ENCODE peak calls at places on chromosome 21, in seven cellular contexts. One of them, this sample, is unnamed.

GRCh38 chr21:42565206-42565810 is 51.7 kb downstream of the SLC37A1 start:
- DNase-seq in brain microvascular endothelial cell: no peak
- DNase-seq in H1: no peak
- DNase-seq in pancreas: peak
- DNase-seq in K562: no peak
- DNase-seq in CD8-positive, alpha-beta T cell: no peak
- DNase-seq in sigmoid colon: peak
- DNase-seq in this sample: peak

GRCh38 chr21:17690078-17690494 is 77.4 kb upstream of the BTG3 start:
- DNase-seq in brain microvascular endothelial cell: no peak
- DNase-seq in H1: no peak
- DNase-seq in pancreas: no peak
- DNase-seq in K562: no peak
- DNase-seq in CD8-positive, alpha-beta T cell: no peak
- DNase-seq in sigmoid colon: no peak
- DNase-seq in this sample: no peak

GRCh38 chr21:25997788-25998611 is 172.6 kb downstream of the APP start:
- DNase-seq in brain microvascular endothelial cell: no peak
- DNase-seq in H1: peak
- DNase-seq in pancreas: no peak
- DNase-seq in K562: no peak
- DNase-seq in CD8-positive, alpha-beta T cell: no peak
- DNase-seq in sigmoid colon: no peak
- DNase-seq in this sample: no peak

GRCh38 chr21:31460985-31461384 is 116.9 kb upstream of the TIAM1 start:
- DNase-seq in brain microvascular endothelial cell: no peak
- DNase-seq in H1: no peak
- DNase-seq in pancreas: no peak
- DNase-seq in K562: no peak
- DNase-seq in CD8-positive, alpha-beta T cell: peak
- DNase-seq in sigmoid colon: no peak
- DNase-seq in this sample: no peak

GRCh38 chr21:15250384-15250783 is 185.6 kb upstream of the NRIP1 start:
- DNase-seq in brain microvascular endothelial cell: no peak
- DNase-seq in H1: no peak
- DNase-seq in pancreas: no peak
- DNase-seq in K562: no peak
- DNase-seq in CD8-positive, alpha-beta T cell: no peak
- DNase-seq in sigmoid colon: no peak
- DNase-seq in this sample: no peak

GRCh38 chr21:29258626-29259335 is 39.9 kb upstream of the BACH1 start:
- DNase-seq in brain microvascular endothelial cell: peak
- DNase-seq in H1: no peak
- DNase-seq in pancreas: no peak
- DNase-seq in K562: no peak
- DNase-seq in CD8-positive, alpha-beta T cell: no peak
- DNase-seq in sigmoid colon: no peak
- DNase-seq in this sample: no peak

GRCh38 chr21:27513016-27513415 is 546.1 kb upstream of the ADAMTS5 start:
- DNase-seq in brain microvascular endothelial cell: peak
- DNase-seq in H1: no peak
- DNase-seq in pancreas: no peak
- DNase-seq in K562: no peak
- DNase-seq in CD8-positive, alpha-beta T cell: no peak
- DNase-seq in sigmoid colon: no peak
- DNase-seq in this sample: no peak

GRCh38 chr21:28793043-28793442 is 199.6 kb downstream of the LTN1 start:
- DNase-seq in brain microvascular endothelial cell: peak
- DNase-seq in H1: no peak
- DNase-seq in pancreas: no peak
- DNase-seq in K562: no peak
- DNase-seq in CD8-positive, alpha-beta T cell: no peak
- DNase-seq in sigmoid colon: no peak
- DNase-seq in this sample: no peak

GRCh38 chr21:26067836-26068401 is 102.7 kb downstream of the APP start:
- DNase-seq in brain microvascular endothelial cell: no peak
- DNase-seq in H1: no peak
- DNase-seq in pancreas: no peak
- DNase-seq in K562: no peak
- DNase-seq in CD8-positive, alpha-beta T cell: no peak
- DNase-seq in sigmoid colon: no peak
- DNase-seq in this sample: no peak

GRCh38 chr21:46459356-46460112 is 843 bp downstream of the DIP2A start:
- DNase-seq in brain microvascular endothelial cell: peak
- DNase-seq in H1: no peak
- DNase-seq in pancreas: peak
- DNase-seq in K562: peak
- DNase-seq in CD8-positive, alpha-beta T cell: no peak
- DNase-seq in sigmoid colon: peak
- DNase-seq in this sample: peak

GRCh38 chr21:31187499-31187898 is 149.2 kb upstream of the KRTAP19-8 start:
- DNase-seq in brain microvascular endothelial cell: no peak
- DNase-seq in H1: no peak
- DNase-seq in pancreas: no peak
- DNase-seq in K562: no peak
- DNase-seq in CD8-positive, alpha-beta T cell: no peak
- DNase-seq in sigmoid colon: no peak
- DNase-seq in this sample: no peak

GRCh38 chr21:20527691-20528090 is 470.5 kb upstream of the NCAM2 start:
- DNase-seq in brain microvascular endothelial cell: no peak
- DNase-seq in H1: no peak
- DNase-seq in pancreas: no peak
- DNase-seq in K562: no peak
- DNase-seq in CD8-positive, alpha-beta T cell: no peak
- DNase-seq in sigmoid colon: no peak
- DNase-seq in this sample: no peak

GRCh38 chr21:23455676-23456075 is 2151.6 kb downstream of the MRPL39 start:
- DNase-seq in brain microvascular endothelial cell: no peak
- DNase-seq in H1: no peak
- DNase-seq in pancreas: no peak
- DNase-seq in K562: no peak
- DNase-seq in CD8-positive, alpha-beta T cell: no peak
- DNase-seq in sigmoid colon: no peak
- DNase-seq in this sample: no peak

GRCh38 chr21:26593800-26594199 is 20.7 kb upstream of the CYYR1 start:
- DNase-seq in brain microvascular endothelial cell: no peak
- DNase-seq in H1: no peak
- DNase-seq in pancreas: no peak
- DNase-seq in K562: no peak
- DNase-seq in CD8-positive, alpha-beta T cell: no peak
- DNase-seq in sigmoid colon: no peak
- DNase-seq in this sample: no peak

GRCh38 chr21:31342328-31342727 is 1.7 kb downstream of the TIAM1 start:
- DNase-seq in brain microvascular endothelial cell: no peak
- DNase-seq in H1: no peak
- DNase-seq in pancreas: no peak
- DNase-seq in K562: no peak
- DNase-seq in CD8-positive, alpha-beta T cell: no peak
- DNase-seq in sigmoid colon: no peak
- DNase-seq in this sample: no peak

GRCh38 chr21:29121759-29122158 is 8.7 kb upstream of the MAP3K7CL start:
- DNase-seq in brain microvascular endothelial cell: no peak
- DNase-seq in H1: no peak
- DNase-seq in pancreas: no peak
- DNase-seq in K562: no peak
- DNase-seq in CD8-positive, alpha-beta T cell: no peak
- DNase-seq in sigmoid colon: no peak
- DNase-seq in this sample: no peak

GRCh38 chr21:37815893-37816292 is 100.4 kb downstream of the KCNJ6 start:
- DNase-seq in brain microvascular endothelial cell: no peak
- DNase-seq in H1: no peak
- DNase-seq in pancreas: no peak
- DNase-seq in K562: no peak
- DNase-seq in CD8-positive, alpha-beta T cell: no peak
- DNase-seq in sigmoid colon: no peak
- DNase-seq in this sample: no peak

GRCh38 chr21:34574581-34574980 is 40.3 kb downstream of the RCAN1 start:
- DNase-seq in brain microvascular endothelial cell: no peak
- DNase-seq in H1: no peak
- DNase-seq in pancreas: no peak
- DNase-seq in K562: no peak
- DNase-seq in CD8-positive, alpha-beta T cell: no peak
- DNase-seq in sigmoid colon: no peak
- DNase-seq in this sample: no peak

GRCh38 chr21:27269646-27270045 is 302.8 kb upstream of the ADAMTS5 start:
- DNase-seq in brain microvascular endothelial cell: peak
- DNase-seq in H1: no peak
- DNase-seq in pancreas: no peak
- DNase-seq in K562: no peak
- DNase-seq in CD8-positive, alpha-beta T cell: no peak
- DNase-seq in sigmoid colon: no peak
- DNase-seq in this sample: no peak

GRCh38 chr21:15255359-15256157 is 190.8 kb upstream of the NRIP1 start:
- DNase-seq in brain microvascular endothelial cell: no peak
- DNase-seq in H1: no peak
- DNase-seq in pancreas: no peak
- DNase-seq in K562: no peak
- DNase-seq in CD8-positive, alpha-beta T cell: no peak
- DNase-seq in sigmoid colon: no peak
- DNase-seq in this sample: no peak

GRCh38 chr21:16402752-16403151 is 673.0 kb downstream of the USP25 start:
- DNase-seq in brain microvascular endothelial cell: no peak
- DNase-seq in H1: no peak
- DNase-seq in pancreas: no peak
- DNase-seq in K562: no peak
- DNase-seq in CD8-positive, alpha-beta T cell: no peak
- DNase-seq in sigmoid colon: no peak
- DNase-seq in this sample: no peak

GRCh38 chr21:25961042-25961441 is 209.5 kb downstream of the APP start:
- DNase-seq in brain microvascular endothelial cell: no peak
- DNase-seq in H1: peak
- DNase-seq in pancreas: no peak
- DNase-seq in K562: no peak
- DNase-seq in CD8-positive, alpha-beta T cell: no peak
- DNase-seq in sigmoid colon: no peak
- DNase-seq in this sample: no peak

DNA sequence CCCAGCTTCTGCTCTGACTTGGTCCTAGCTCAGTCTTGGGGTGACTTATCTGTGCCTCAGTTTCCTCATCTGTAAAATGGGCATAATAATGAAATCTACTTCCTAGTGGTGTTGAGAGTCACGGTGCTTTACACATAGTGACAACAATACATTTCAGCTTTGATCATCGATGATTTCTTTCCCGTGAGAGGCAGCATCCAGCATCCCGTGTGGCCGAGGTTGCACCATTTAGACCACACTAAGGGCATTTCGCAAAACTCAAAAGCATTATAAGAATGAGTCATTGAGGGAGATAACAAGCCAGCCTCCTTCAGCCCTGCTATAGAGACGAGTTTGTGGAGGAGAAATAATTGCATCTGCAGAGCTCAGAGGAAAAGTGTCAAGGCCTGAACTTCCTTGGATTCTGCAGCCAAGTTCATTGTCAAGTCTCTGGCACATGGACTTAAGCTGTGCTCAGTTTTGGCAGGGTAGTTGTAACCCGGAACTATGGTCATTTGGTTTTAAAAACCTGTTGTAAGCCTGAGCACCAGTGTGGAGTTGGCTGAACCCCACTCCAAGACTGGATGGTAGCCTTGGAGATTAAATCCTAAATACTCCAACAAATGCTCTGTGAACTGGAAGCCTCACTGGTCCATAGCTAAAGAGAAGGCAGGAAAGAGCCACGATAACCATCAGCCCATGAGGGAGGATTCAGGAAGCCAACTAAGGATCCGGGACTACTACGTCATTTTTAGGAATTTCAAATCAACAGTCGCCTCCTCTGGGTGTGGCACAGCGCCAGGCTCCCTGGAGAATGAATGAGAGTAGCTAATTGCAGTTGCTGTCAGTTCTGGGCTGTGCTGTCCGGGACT is 64.2 kb downstream of the TCP10L start:
- DNase-seq in brain microvascular endothelial cell: peak
- DNase-seq in H1: no peak
- DNase-seq in pancreas: peak
- DNase-seq in K562: no peak
- DNase-seq in CD8-positive, alpha-beta T cell: no peak
- DNase-seq in sigmoid colon: peak
- DNase-seq in this sample: peak
- H3K27ac ChIP-seq in brain microvascular endothelial cell: peak
- H3K27ac ChIP-seq in H1: no peak
- H3K27ac ChIP-seq in pancreas: peak
- H3K27ac ChIP-seq in K562: no peak
- H3K27ac ChIP-seq in CD8-positive, alpha-beta T cell: no peak
- H3K27ac ChIP-seq in sigmoid colon: peak
- H3K27ac ChIP-seq in this sample: peak

GRCh38 chr21:21547368-21547953 is 549.3 kb downstream of the NCAM2 start:
- DNase-seq in brain microvascular endothelial cell: no peak
- DNase-seq in H1: no peak
- DNase-seq in pancreas: no peak
- DNase-seq in K562: no peak
- DNase-seq in CD8-positive, alpha-beta T cell: no peak
- DNase-seq in sigmoid colon: no peak
- DNase-seq in this sample: no peak
- H3K4me3 ChIP-seq in brain microvascular endothelial cell: no peak
- H3K4me3 ChIP-seq in H1: no peak
- H3K4me3 ChIP-seq in pancreas: no peak
- H3K4me3 ChIP-seq in K562: no peak
- H3K4me3 ChIP-seq in CD8-positive, alpha-beta T cell: no peak
- H3K4me3 ChIP-seq in sigmoid colon: no peak
- H3K4me3 ChIP-seq in this sample: no peak

GRCh38 chr21:38930838-38931237 is 125.1 kb downstream of the ETS2 start:
- DNase-seq in brain microvascular endothelial cell: no peak
- DNase-seq in H1: no peak
- DNase-seq in pancreas: no peak
- DNase-seq in K562: no peak
- DNase-seq in CD8-positive, alpha-beta T cell: no peak
- DNase-seq in sigmoid colon: peak
- DNase-seq in this sample: no peak
- TF ChIP-seq CTCF in brain microvascular endothelial cell: no peak
- TF ChIP-seq CTCF in H1: no peak
- TF ChIP-seq CTCF in pancreas: no peak
- TF ChIP-seq CTCF in K562: no peak
- TF ChIP-seq CTCF in CD8-positive, alpha-beta T cell: no peak
- TF ChIP-seq CTCF in sigmoid colon: no peak
- TF ChIP-seq CTCF in this sample: no peak

GRCh38 chr21:45403133-45403824 is 1.7 kb upstream of the COL18A1 start:
- DNase-seq in brain microvascular endothelial cell: no peak
- DNase-seq in H1: no peak
- DNase-seq in pancreas: peak
- DNase-seq in K562: no peak
- DNase-seq in CD8-positive, alpha-beta T cell: no peak
- DNase-seq in sigmoid colon: peak
- DNase-seq in this sample: no peak

GRCh38 chr21:45401916-45402900 is 2.8 kb upstream of the COL18A1 start:
- DNase-seq in brain microvascular endothelial cell: no peak
- DNase-seq in H1: no peak
- DNase-seq in pancreas: peak
- DNase-seq in K562: no peak
- DNase-seq in CD8-positive, alpha-beta T cell: no peak
- DNase-seq in sigmoid colon: peak
- DNase-seq in this sample: no peak

GRCh38 chr21:45404726-45405270 is at the start of gene COL18A1:
- DNase-seq in brain microvascular endothelial cell: no peak
- DNase-seq in H1: no peak
- DNase-seq in pancreas: peak
- DNase-seq in K562: peak
- DNase-seq in CD8-positive, alpha-beta T cell: peak
- DNase-seq in sigmoid colon: peak
- DNase-seq in this sample: no peak

GRCh38 chr21:45405271-45405818 is 380 bp downstream of the COL18A1 start:
- DNase-seq in brain microvascular endothelial cell: no peak
- DNase-seq in H1: no peak
- DNase-seq in pancreas: peak
- DNase-seq in K562: peak
- DNase-seq in CD8-positive, alpha-beta T cell: no peak
- DNase-seq in sigmoid colon: peak
- DNase-seq in this sample: no peak

GRCh38 chr21:45403825-45404725 is 890 bp upstream of the COL18A1 start:
- DNase-seq in brain microvascular endothelial cell: no peak
- DNase-seq in H1: peak
- DNase-seq in pancreas: peak
- DNase-seq in K562: no peak
- DNase-seq in CD8-positive, alpha-beta T cell: no peak
- DNase-seq in sigmoid colon: peak
- DNase-seq in this sample: no peak
- H3K27ac ChIP-seq in brain microvascular endothelial cell: no peak
- H3K27ac ChIP-seq in H1: no peak
- H3K27ac ChIP-seq in pancreas: peak
- H3K27ac ChIP-seq in K562: no peak
- H3K27ac ChIP-seq in CD8-positive, alpha-beta T cell: no peak
- H3K27ac ChIP-seq in sigmoid colon: peak
- H3K27ac ChIP-seq in this sample: peak

This sample was measured in coronary artery.